ENCODE peak calls at places on chromosomes 11 and 22, in nine cellular contexts. L, Q, P, A, N, H, M, E and I are unnamed samples.
A peak's percentile ranks its signal among the peaks of the same experiment; 100 is the strongest.

GRCh38 chr11:1754376-1755150 is 4.2 kb upstream of the IFITM10 start:
- DNase-seq in L (no peak), Q (no peak), P (no peak), A (no peak), N (no peak), H (no peak), M (peak; percentile 49), E (no peak), I (no peak)

GRCh38 chr11:114914231-114915005 is 236.1 kb downstream of the NXPE2 start:
- DNase-seq in L (no peak), Q (no peak), P (no peak), A (no peak), N (no peak), H (no peak), M (no peak), E (no peak), I (no peak)

GRCh38 chr11:7846003-7846402 is 49.3 kb upstream of the OR5P2 start:
- DNase-seq in L (no peak), Q (no peak), P (no peak), A (no peak), N (no peak), H (no peak), M (no peak), E (no peak), I (no peak)

GRCh38 chr22:38872831-38873248 is 824 bp upstream of the CBX6 start:
- DNase-seq in L (no peak), Q (no peak), P (peak; percentile 26), A (no peak), N (peak; percentile 81), H (no peak), M (peak; percentile 94), E (no peak), I (no peak)

GRCh38 chr22:46766611-46767010 is 4.2 kb downstream of the TBC1D22A start:
- DNase-seq in L (no peak), Q (no peak), P (no peak), A (no peak), N (no peak), H (no peak), M (peak; percentile 28), E (no peak), I (no peak)

GRCh38 chr11:85627332-85627997 is at the start of gene DLG2:
- DNase-seq in L (no peak), Q (no peak), P (no peak), A (no peak), N (no peak), H (no peak), M (no peak), E (no peak), I (no peak)

GRCh38 chr11:46291441-46292143 is 14.1 kb downstream of the CREB3L1 start:
- DNase-seq in L (no peak), Q (no peak), P (no peak), A (no peak), N (no peak), H (no peak), M (no peak), E (no peak), I (no peak)

GRCh38 chr22:23397618-23398567 is 182.2 kb downstream of the IGLL1 start:
- DNase-seq in L (no peak), Q (no peak), P (no peak), A (no peak), N (no peak), H (no peak), M (peak; percentile 76), E (no peak), I (no peak)

GRCh38 chr11:83972536-83972935 is 686.4 kb upstream of the CCDC90B start:
- DNase-seq in L (no peak), Q (no peak), P (no peak), A (no peak), N (no peak), H (no peak), M (no peak), E (no peak), I (no peak)

GRCh38 chr22:24230911-24231656 is 13.8 kb downstream of the GGT5 start:
- DNase-seq in L (no peak), Q (no peak), P (no peak), A (peak; percentile 15), N (peak; percentile 70), H (peak; percentile 15), M (peak; percentile 83), E (peak; percentile 67), I (no peak)

GRCh38 chr11:127063191-127063590 is 62.6 kb upstream of the KIRREL3 start:
- DNase-seq in L (no peak), Q (no peak), P (no peak), A (no peak), N (no peak), H (no peak), M (no peak), E (no peak), I (no peak)

GRCh38 chr11:102177974-102178631 is 67.9 kb downstream of the YAP1 start:
- DNase-seq in L (peak; percentile 54), Q (no peak), P (peak; percentile 46), A (no peak), N (no peak), H (no peak), M (no peak), E (peak; percentile 53), I (no peak)

GRCh38 chr11:130711193-130711592 is 205.1 kb downstream of the SNX19 start:
- DNase-seq in L (no peak), Q (no peak), P (no peak), A (no peak), N (no peak), H (no peak), M (no peak), E (no peak), I (no peak)

GRCh38 chr11:44047931-44048431 is at the start of gene ACCSL:
- DNase-seq in L (no peak), Q (no peak), P (no peak), A (no peak), N (no peak), H (no peak), M (peak; percentile 86), E (no peak), I (no peak)

GRCh38 chr22:26109686-26110315 is 59.5 kb upstream of the SEZ6L start:
- DNase-seq in L (no peak), Q (no peak), P (no peak), A (no peak), N (no peak), H (no peak), M (no peak), E (no peak), I (no peak)

GRCh38 chr11:64379817-64380709 is 21.1 kb downstream of the RPS6KA4 start:
- DNase-seq in L (no peak), Q (no peak), P (no peak), A (no peak), N (no peak), H (no peak), M (no peak), E (no peak), I (no peak)

GRCh38 chr11:62245271-62245753 is 3.3 kb downstream of the SCGB1D2 start:
- DNase-seq in L (no peak), Q (no peak), P (peak; percentile 44), A (no peak), N (no peak), H (no peak), M (no peak), E (peak; percentile 24), I (no peak)

GRCh38 chr11:119982517-119983239 is 155.2 kb downstream of the TRIM29 start:
- DNase-seq in L (no peak), Q (no peak), P (no peak), A (no peak), N (no peak), H (no peak), M (peak; percentile 85), E (no peak), I (no peak)

GRCh38 chr22:24807284-24807950 is 1.4 kb downstream of the SGSM1 start:
- DNase-seq in L (no peak), Q (peak; percentile 29), P (no peak), A (no peak), N (no peak), H (no peak), M (peak; percentile 74), E (no peak), I (peak; percentile 15)

GRCh38 chr11:108915666-108916065 is 250.8 kb downstream of the DDX10 start:
- DNase-seq in L (no peak), Q (no peak), P (no peak), A (no peak), N (no peak), H (no peak), M (no peak), E (no peak), I (no peak)

GRCh38 chr22:24471570-24471969 is 23.6 kb upstream of the UPB1 start:
- DNase-seq in L (peak; percentile 50), Q (no peak), P (no peak), A (no peak), N (peak; percentile 85), H (no peak), M (no peak), E (no peak), I (peak; percentile 67)

GRCh38 chr22:21712751-21713427 is 22.7 kb downstream of the YPEL1 start:
- DNase-seq in L (peak; percentile 52), Q (no peak), P (peak; percentile 74), A (peak; percentile 22), N (peak; percentile 70), H (peak; percentile 27), M (peak; percentile 95), E (peak; percentile 69), I (peak; percentile 82)

GRCh38 chr22:50600541-50600940 is at the start of gene MAPK8IP2:
- DNase-seq in L (no peak), Q (no peak), P (no peak), A (no peak), N (no peak), H (no peak), M (peak; percentile 93), E (no peak), I (no peak)

GRCh38 chr11:18299724-18300123 is 22.2 kb downstream of the HPS5 start:
- DNase-seq in L (no peak), Q (no peak), P (no peak), A (no peak), N (no peak), H (no peak), M (no peak), E (no peak), I (no peak)